ENCODE peak calls at places on chromosomes 5 and 9, in six cellular contexts. E is PC-9, Z is heart left ventricle, W is PC-3, I is cardiac muscle cell, R is RWPE1. P is an unnamed sample.

GRCh38 chr9:135090547-135090946 is 3.1 kb downstream of the OLFM1 start:
- DNase-seq in E (no peak), W (no peak), I (peak; percentile 10), R (no peak), Z (no peak), P (no peak)

GRCh38 chr9:108609895-108610253 is 245.9 kb downstream of the ACTL7B start:
- DNase-seq in E (no peak), Z (no peak), I (no peak), R (no peak), W (no peak), P (no peak)

GRCh38 chr5:179311091-179311470 is 34.2 kb downstream of the ADAMTS2 start:
- DNase-seq in Z (no peak), R (no peak), I (no peak), W (no peak), E (no peak), P (no peak)

GRCh38 chr9:38228331-38229122 is 159.5 kb upstream of the SHB start:
- DNase-seq in E (no peak), Z (no peak), W (no peak), I (no peak), R (no peak), P (no peak)

GRCh38 chr9:130426883-130427282 is 17.9 kb upstream of the ASS1 start:
- DNase-seq in W (peak; percentile 77), R (peak; percentile 100), I (peak; percentile 65), E (peak; percentile 66), Z (peak; percentile 56), P (no peak)

GRCh38 chr5:173479711-173480110 is 136.7 kb downstream of the BOD1 start:
- DNase-seq in Z (no peak), R (no peak), E (no peak), W (no peak), I (no peak), P (no peak)

GRCh38 chr5:18534119-18534518 is 899.9 kb downstream of the TAF11L14 start:
- DNase-seq in R (no peak), Z (no peak), W (no peak), I (no peak), E (no peak), P (no peak)

GRCh38 chr9:136653323-136654064 is 9.2 kb upstream of the EGFL7 start:
- DNase-seq in I (no peak), E (no peak), Z (peak; percentile 18), W (no peak), R (no peak), P (no peak)

GRCh38 chr9:134983094-134983493 is 65.4 kb upstream of the FCN1 start:
- DNase-seq in Z (no peak), R (no peak), E (no peak), I (peak; percentile 11), W (peak; percentile 3), P (peak; percentile 90)

GRCh38 chr5:151483176-151483575 is 35.8 kb downstream of the SLC36A1 start:
- DNase-seq in E (no peak), Z (no peak), W (no peak), I (peak; percentile 54), R (no peak), P (no peak)

GRCh38 chr9:127300886-127301447 is 36.4 kb downstream of the GARNL3 start:
- DNase-seq in I (no peak), R (no peak), Z (no peak), E (no peak), W (no peak), P (peak; percentile 78)

GRCh38 chr9:133998915-133999580 is 6.9 kb upstream of the VAV2 start:
- DNase-seq in I (peak; percentile 41), R (no peak), W (no peak), E (no peak), Z (no peak), P (no peak)

GRCh38 chr9:116088396-116088795 is 65.2 kb upstream of the PAPPA start:
- DNase-seq in E (no peak), I (no peak), W (no peak), R (no peak), Z (no peak), P (no peak)

DNA sequence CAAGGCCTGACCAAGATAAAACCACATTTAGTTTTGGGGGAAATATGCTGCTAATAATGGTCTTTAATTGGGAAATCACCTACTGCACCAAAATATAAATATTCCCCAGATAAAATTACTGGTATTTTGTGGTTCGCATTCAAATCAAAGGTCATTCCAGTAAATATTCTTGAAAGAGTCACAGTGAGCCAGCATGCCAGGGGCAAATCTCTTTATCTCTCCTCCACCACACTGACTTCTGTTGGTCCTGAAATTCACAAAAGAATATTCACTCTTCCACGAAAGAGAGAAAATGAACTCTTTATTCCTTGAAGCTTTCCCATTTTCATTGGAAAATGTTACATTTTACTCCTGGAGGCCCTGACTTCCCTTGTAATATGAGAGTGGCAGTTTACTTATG is 39.8 kb downstream of the ZNF366 start:
- DNase-seq in I (peak; percentile 53), E (peak; percentile 68), W (peak; percentile 50), Z (no peak), R (no peak), P (no peak)
- H3K27ac ChIP-seq in I (no peak overlapping the region), E (peak overlapping the region; percentile 99), W (peak overlapping the region; percentile 71), Z (no peak overlapping the region), R (no peak overlapping the region), P (no peak overlapping the region)

GRCh38 chr5:26193626-26194025 is 844.8 kb downstream of the CDH9 start:
- DNase-seq in Z (no peak), E (no peak), W (no peak), I (no peak), R (no peak), P (no peak)
- TF ChIP-seq CTCF in Z (no peak), E (no peak), W (no peak), I (no peak), R (no peak), P (no peak)

DNA sequence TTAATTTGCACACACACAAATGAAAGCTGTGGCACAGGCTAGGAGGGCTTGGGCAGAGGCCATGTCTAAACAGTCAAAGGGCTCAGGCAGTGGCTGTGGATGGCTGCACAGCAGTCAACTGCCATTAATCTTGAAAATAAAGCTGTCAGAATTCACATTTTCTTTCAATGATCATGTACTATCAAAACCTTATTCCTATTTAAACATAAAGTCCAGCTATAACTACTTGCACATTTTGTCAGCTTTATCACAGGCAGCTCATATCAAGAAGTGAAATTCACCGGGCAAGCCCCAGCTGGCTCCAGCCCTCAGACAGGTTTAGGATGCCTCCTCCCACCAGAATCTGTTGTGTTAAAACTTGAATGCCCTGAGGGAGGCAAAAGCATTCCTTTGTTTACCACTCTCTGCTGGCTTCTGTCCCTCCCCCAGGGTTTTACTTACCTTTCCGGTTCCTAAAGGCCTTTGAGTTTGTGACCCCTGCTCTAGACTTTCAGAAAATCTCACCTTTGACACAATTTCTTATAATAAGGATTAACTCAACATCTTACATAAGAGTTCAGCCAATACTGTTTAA is 54.9 kb upstream of the GRAMD2B start:
- DNase-seq in I (no peak), W (peak; percentile 66), Z (no peak), E (peak; percentile 83), R (peak; percentile 91), P (no peak)
- H3K27ac ChIP-seq in I (no peak overlapping the region), W (no peak overlapping the region), Z (no peak overlapping the region), E (peak overlapping the region; percentile 2), R (peak overlapping the region; percentile 57), P (no peak overlapping the region)

GRCh38 chr9:131529597-131530545 is 1.2 kb downstream of the UCK1 start:
- DNase-seq in R (no peak), Z (no peak), I (no peak), E (no peak), W (no peak), P (no peak)

GRCh38 chr9:131530930-131531832 is at the start of gene UCK1:
- DNase-seq in R (peak; percentile 100), W (peak; percentile 64), Z (peak; percentile 85), E (no peak), I (peak; percentile 87), P (peak; percentile 87)

GRCh38 chr9:131528886-131529505 is 2.1 kb downstream of the UCK1 start:
- DNase-seq in E (no peak), I (no peak), R (no peak), W (no peak), Z (no peak), P (no peak)

GRCh38 chr9:131528186-131528585 is 2.9 kb downstream of the UCK1 start:
- DNase-seq in I (no peak), Z (no peak), R (no peak), E (no peak), W (no peak), P (no peak)

DNA sequence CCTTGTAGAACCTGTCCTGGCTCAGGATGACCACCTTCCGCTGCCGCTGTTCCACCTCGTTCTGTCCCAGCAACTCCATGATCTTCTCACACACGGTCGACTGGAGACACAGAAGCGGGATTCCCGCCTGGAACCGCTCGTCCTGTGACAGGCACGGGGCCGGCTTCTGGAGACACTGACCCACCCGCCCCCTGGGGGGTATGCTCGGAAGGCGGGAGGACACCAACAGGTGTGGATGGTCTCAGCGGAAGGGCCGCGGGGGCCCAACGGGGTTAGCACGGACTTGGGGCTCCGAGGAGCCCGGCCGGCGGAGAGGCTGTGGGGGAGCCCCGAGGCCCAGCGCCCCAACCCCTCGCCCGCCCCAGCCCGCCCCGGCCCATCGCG is 525 bp downstream of the UCK1 start:
- DNase-seq in I (peak; percentile 34), E (peak; percentile 45), W (peak; percentile 33), R (peak; percentile 94), Z (peak; percentile 38), P (peak; percentile 63)
- TF ChIP-seq CTCF in I (peak; percentile 10), E (no peak), W (peak; percentile 14), R (no peak), Z (no peak), P (peak; percentile 29)

DNA sequence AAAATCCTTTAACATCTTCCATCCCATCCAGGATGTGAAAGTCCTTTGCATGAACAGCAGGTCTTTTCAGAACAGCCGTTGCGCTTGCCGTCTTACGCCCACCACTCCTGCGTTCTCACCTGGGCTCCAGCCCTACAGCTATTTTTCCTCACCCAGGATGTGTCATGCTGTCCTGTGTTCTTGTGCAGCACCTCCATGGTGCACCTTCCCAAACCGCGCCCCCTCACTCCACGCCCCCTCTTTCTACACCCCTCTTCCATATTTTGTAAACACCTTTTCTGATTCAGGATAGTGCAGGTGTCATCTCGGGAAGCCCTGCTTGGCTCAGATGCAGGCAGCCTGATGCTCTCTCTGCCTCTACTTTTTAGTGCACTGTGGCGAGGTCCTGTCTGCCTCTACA is 18.4 kb downstream of the CAMK4 start:
- DNase-seq in Z (no peak), E (no peak), W (no peak), R (no peak), I (no peak), P (no peak)
- H3K27ac ChIP-seq in Z (no peak overlapping the region), E (no peak overlapping the region), W (no peak overlapping the region), R (no peak overlapping the region), I (no peak overlapping the region), P (no peak overlapping the region)

GRCh38 chr5:138064526-138064925 is 19.3 kb upstream of the WNT8A start:
- DNase-seq in Z (no peak), I (peak; percentile 61), E (no peak), R (no peak), W (no peak), P (no peak)

GRCh38 chr5:138068742-138069375 is 15.0 kb upstream of the WNT8A start:
- DNase-seq in W (peak; percentile 81), I (peak; percentile 90), R (peak; percentile 83), E (peak; percentile 55), Z (peak; percentile 56), P (peak; percentile 84)

DNA sequence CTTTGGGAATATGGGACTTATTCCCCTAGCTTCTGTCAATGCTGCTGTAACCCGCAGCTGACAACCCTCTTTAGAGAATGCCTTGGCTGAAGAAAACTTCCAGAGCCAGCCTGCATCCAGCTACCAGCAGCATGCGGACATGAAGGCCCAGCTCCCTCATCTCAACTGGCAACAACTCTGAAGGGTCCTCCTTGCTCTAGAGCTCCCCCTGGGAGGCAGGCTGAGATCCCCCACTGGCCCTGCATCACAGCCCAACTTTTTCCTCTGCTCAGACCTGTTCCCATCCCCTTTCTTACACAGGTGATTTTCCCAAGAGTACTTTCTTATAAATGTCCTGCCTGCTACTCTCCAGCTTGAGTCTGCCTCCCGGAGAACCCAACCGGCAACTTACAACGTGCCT is 18.7 kb upstream of the WNT8A start:
- DNase-seq in I (peak; percentile 31), R (no peak), E (no peak), Z (no peak), W (peak; percentile 3), P (no peak)
- TF ChIP-seq CTCF in I (peak; percentile 46), R (no peak), E (no peak), Z (no peak), W (peak; percentile 56), P (peak; percentile 65)